ENCODE peak calls at places on chromosomes 6 and 20, in six cellular contexts. C is mucosa of gallbladder; Y is stimulated activated CD4-positive, alpha-beta T cell treated with anti-CD3 and anti-CD28 coated beads, Interleukin-1b, Interleukin-23, amount 100 ng/mL, for 4 hours; T is type B pancreatic cell; G is A673; S is NCI-H82. P is an unnamed sample.

GRCh38 chr6:145814035-145814500 is 527 bp downstream of the FBXO30 start:
- DNase-seq in C (no peak), Y (peak), T (no peak), G (peak), S (peak), P (no peak)

GRCh38 chr6:35893246-35893645 is 27.7 kb downstream of the SRPK1 start:
- DNase-seq in C (no peak), Y (no peak), T (no peak), G (no peak), S (no peak), P (no peak)

GRCh38 chr6:136486357-136486756 is 63.9 kb downstream of the MAP7 start:
- DNase-seq in C (no peak), Y (no peak), T (no peak), G (no peak), S (peak), P (no peak)

GRCh38 chr6:29624520-29624961 is 8.4 kb downstream of the GABBR1 start:
- DNase-seq in C (no peak), Y (no peak), T (no peak), G (peak), S (no peak), P (no peak)

GRCh38 chr6:170032197-170032596 is 258.7 kb downstream of the DLL1 start:
- DNase-seq in C (no peak), Y (no peak), T (peak), G (no peak), S (no peak), P (no peak)

GRCh38 chr6:100617633-100618348 is 153.1 kb upstream of the SIM1 start:
- DNase-seq in C (no peak), Y (no peak), T (no peak), G (no peak), S (peak), P (no peak)

GRCh38 chr6:25056130-25056529 is 120.4 kb upstream of the RIPOR2 start:
- DNase-seq in C (no peak), Y (no peak), T (no peak), G (no peak), S (no peak), P (peak)

GRCh38 chr6:164346631-164347030 is 932.1 kb downstream of the QKI start:
- DNase-seq in C (no peak), Y (no peak), T (no peak), G (no peak), S (no peak), P (no peak)

GRCh38 chr6:28105286-28105685 is 19.1 kb upstream of the ZSCAN16 start:
- DNase-seq in C (no peak), Y (no peak), T (no peak), G (peak), S (peak), P (peak)

GRCh38 chr20:43926287-43926686 is 11.6 kb downstream of the TOX2 start:
- DNase-seq in C (no peak), Y (no peak), T (no peak), G (no peak), S (no peak), P (no peak)

GRCh38 chr6:56996401-56996800 is 41.5 kb downstream of the BEND6 start:
- DNase-seq in C (no peak), Y (no peak), T (no peak), G (no peak), S (no peak), P (no peak)

GRCh38 chr20:31811796-31812728 is 7.1 kb upstream of the MYLK2 start:
- DNase-seq in C (no peak), Y (no peak), T (no peak), G (no peak), S (no peak), P (no peak)

P was measured in GM20000.